ENCODE peak calls at places on chromosomes 5 and 9, in four cellular contexts. G, A, P and O are unnamed samples.

GRCh38 chr9:5871785-5872184 is 18.9 kb upstream of the MLANA start:
- DNase-seq in G (no peak), A (no peak), P (no peak), O (no peak)

GRCh38 chr5:159095882-159096554 is 3.7 kb downstream of the EBF1 start:
- DNase-seq in P (no peak), G (no peak), A (no peak), O (no peak)

GRCh38 chr9:119167876-119168275 is 201.4 kb downstream of the BRINP1 start:
- DNase-seq in G (no peak), P (no peak), A (no peak), O (no peak)

GRCh38 chr9:93967020-93967803 is 12.1 kb upstream of the BARX1 start:
- DNase-seq in P (no peak), A (no peak), G (no peak), O (no peak)

GRCh38 chr9:3441197-3441816 is 84.5 kb downstream of the RFX3 start:
- DNase-seq in P (peak; percentile 34), G (peak; percentile 25), A (peak; percentile 23), O (peak; percentile 44)

GRCh38 chr5:122151640-122152039 is 22.3 kb downstream of the ZNF474 start:
- DNase-seq in P (no peak), G (no peak), A (no peak), O (no peak)

GRCh38 chr9:125854553-125855275 is 107.5 kb downstream of the PBX3 start:
- DNase-seq in A (no peak), P (no peak), G (no peak), O (no peak)

GRCh38 chr9:132748450-132748849 is 78.2 kb downstream of the GTF3C4 start:
- DNase-seq in A (no peak), P (no peak), G (no peak), O (no peak)

GRCh38 chr5:8865686-8866374 is 680.0 kb downstream of the SEMA5A start:
- DNase-seq in A (no peak), G (no peak), P (no peak), O (no peak)

GRCh38 chr9:22237497-22238363 is 208.9 kb upstream of the DMRTA1 start:
- DNase-seq in P (no peak), G (no peak), A (no peak), O (no peak)

GRCh38 chr5:135462304-135462703 is 10.2 kb upstream of the TIFAB start:
- DNase-seq in A (peak; percentile 82), G (no peak), P (peak; percentile 62), O (peak; percentile 43)

GRCh38 chr9:15135167-15135792 is 171.7 kb downstream of the TTC39B start:
- DNase-seq in P (peak; percentile 88), G (peak; percentile 36), A (peak; percentile 76), O (peak; percentile 59)

GRCh38 chr5:140875085-140876065 is at the start of gene PCDHA12:
- DNase-seq in P (no peak), G (no peak), A (no peak), O (no peak)

GRCh38 chr9:131394464-131395026 is 659 bp downstream of the PRRC2B start:
- DNase-seq in P (peak; percentile 17), G (peak; percentile 60), A (peak; percentile 39), O (peak; percentile 65)

GRCh38 chr5:65017636-65018035 is 248.9 kb downstream of the CWC27 start:
- DNase-seq in G (no peak), A (no peak), P (no peak), O (no peak)

GRCh38 chr5:1701884-1702283 is 97.8 kb downstream of the MRPL36 start:
- DNase-seq in A (no peak), P (no peak), G (no peak), O (no peak)

GRCh38 chr5:149497357-149497756 is 53.9 kb downstream of the CSNK1A1 start:
- DNase-seq in A (no peak), G (no peak), P (no peak), O (no peak)

GRCh38 chr5:41932770-41933169 is 7.7 kb downstream of the FBXO4 start:
- DNase-seq in A (no peak), P (no peak), G (no peak), O (no peak)

GRCh38 chr9:116383956-116384355 is 230.4 kb downstream of the PAPPA start:
- DNase-seq in P (no peak), A (no peak), G (no peak), O (no peak)

GRCh38 chr5:74673011-74673790 is 11.8 kb upstream of the HEXB start:
- DNase-seq in P (peak; percentile 13), G (no peak), A (peak; percentile 18), O (no peak)

GRCh38 chr5:36777105-36777757 is 99.3 kb upstream of the NIPBL start:
- DNase-seq in P (peak; percentile 27), G (no peak), A (peak; percentile 6), O (no peak)

GRCh38 chr9:104386425-104387069 is 117.5 kb upstream of the OR13F1 start:
- DNase-seq in G (no peak), P (peak; percentile 52), A (peak; percentile 48), O (no peak)

GRCh38 chr5:169628891-169629290 is 8.2 kb upstream of the DOCK2 start:
- DNase-seq in G (no peak), P (no peak), A (no peak), O (no peak)

GRCh38 chr5:5055708-5056107 is 84.4 kb upstream of the ADAMTS16 start:
- DNase-seq in G (no peak), A (no peak), P (no peak), O (no peak)

GRCh38 chr9:105436753-105437152 is 11.1 kb upstream of the FSD1L start:
- DNase-seq in G (no peak), P (no peak), A (no peak), O (no peak)

GRCh38 chr9:35272989-35273388 is 111.2 kb downstream of the UNC13B start:
- DNase-seq in P (no peak), G (no peak), A (no peak), O (no peak)

GRCh38 chr9:37035472-37036236 is 1.6 kb upstream of the PAX5 start:
- DNase-seq in G (no peak), P (peak; percentile 35), A (no peak), O (no peak)

GRCh38 chr9:109771796-109772525 is 8.0 kb upstream of the PALM2AKAP2 start:
- DNase-seq in A (peak; percentile 12), P (no peak), G (peak; percentile 49), O (no peak)

GRCh38 chr5:56026863-56027300 is 32.1 kb upstream of the IL6ST start:
- DNase-seq in A (no peak), G (no peak), P (no peak), O (no peak)

GRCh38 chr5:172486451-172486850 is 32.1 kb upstream of the SH3PXD2B start:
- DNase-seq in G (no peak), P (no peak), A (no peak), O (no peak)

GRCh38 chr5:107542831-107543231 is 127.9 kb downstream of the EFNA5 start:
- DNase-seq in G (peak; percentile 81), A (no peak), P (no peak), O (no peak)

GRCh38 chr9:20048985-20049384 is 260.1 kb upstream of the SLC24A2 start:
- DNase-seq in G (no peak), P (no peak), A (no peak), O (no peak)